ENCODE peak calls at places on chromosomes 2 and 18, in five cellular contexts. One of them, this sample, is unnamed. For H3K4me1, the result is how much of the 10 kb centered on the place peaks cover.

GRCh38 chr18:62128157-62128556 is 58.7 kb downstream of the PIGN start:
- DNase-seq in A673: peak
- DNase-seq in tibial nerve: no peak
- DNase-seq in body of pancreas: no peak
- DNase-seq in breast epithelium: no peak
- DNase-seq in this sample: peak

GRCh38 chr2:165794520-165794882 is 454 bp upstream of the GALNT3 start:
- DNase-seq in A673: peak
- DNase-seq in tibial nerve: no peak
- DNase-seq in body of pancreas: peak
- DNase-seq in breast epithelium: peak
- DNase-seq in this sample: no peak

GRCh38 chr18:68494802-68495560 is 219.9 kb downstream of the TMX3 start:
- DNase-seq in A673: peak
- DNase-seq in tibial nerve: no peak
- DNase-seq in body of pancreas: no peak
- DNase-seq in breast epithelium: no peak
- DNase-seq in this sample: peak

GRCh38 chr2:2682700-2683342 is 351.7 kb upstream of the MYT1L start:
- DNase-seq in A673: no peak
- DNase-seq in tibial nerve: no peak
- DNase-seq in body of pancreas: no peak
- DNase-seq in breast epithelium: no peak
- DNase-seq in this sample: no peak

GRCh38 chr2:95315801-95316411 is 18.8 kb downstream of the KCNIP3 start:
- DNase-seq in A673: no peak
- DNase-seq in tibial nerve: no peak
- DNase-seq in body of pancreas: no peak
- DNase-seq in breast epithelium: no peak
- DNase-seq in this sample: no peak

GRCh38 chr2:187129306-187129705 is 280.3 kb upstream of the ZSWIM2 start:
- DNase-seq in A673: no peak
- DNase-seq in tibial nerve: no peak
- DNase-seq in body of pancreas: no peak
- DNase-seq in breast epithelium: no peak
- DNase-seq in this sample: no peak

GRCh38 chr2:44753552-44754285 is 187.8 kb upstream of the SIX3 start:
- DNase-seq in A673: no peak
- DNase-seq in tibial nerve: no peak
- DNase-seq in body of pancreas: no peak
- DNase-seq in breast epithelium: no peak
- DNase-seq in this sample: peak

GRCh38 chr2:15943914-15944313 is 3.6 kb downstream of the MYCN start:
- DNase-seq in A673: peak
- DNase-seq in tibial nerve: no peak
- DNase-seq in body of pancreas: no peak
- DNase-seq in breast epithelium: no peak
- DNase-seq in this sample: peak

GRCh38 chr2:240512666-240513535 is 44.9 kb downstream of the ANKMY1 start:
- DNase-seq in A673: no peak
- DNase-seq in tibial nerve: no peak
- DNase-seq in body of pancreas: no peak
- DNase-seq in breast epithelium: peak
- DNase-seq in this sample: no peak

GRCh38 chr2:112889976-112890375 is 21.0 kb upstream of the IL37 start:
- DNase-seq in A673: no peak
- DNase-seq in tibial nerve: no peak
- DNase-seq in body of pancreas: no peak
- DNase-seq in breast epithelium: no peak
- DNase-seq in this sample: no peak

GRCh38 chr2:152755029-152755428 is 36.6 kb downstream of the ARL6IP6 start:
- DNase-seq in A673: peak
- DNase-seq in tibial nerve: no peak
- DNase-seq in body of pancreas: peak
- DNase-seq in breast epithelium: no peak
- DNase-seq in this sample: no peak

GRCh38 chr2:55616509-55617159 is 788 bp downstream of the PPP4R3B start:
- DNase-seq in A673: peak
- DNase-seq in tibial nerve: no peak
- DNase-seq in body of pancreas: peak
- DNase-seq in breast epithelium: no peak
- DNase-seq in this sample: peak

GRCh38 chr2:225074366-225074765 is 32.1 kb upstream of the DOCK10 start:
- DNase-seq in A673: no peak
- DNase-seq in tibial nerve: no peak
- DNase-seq in body of pancreas: no peak
- DNase-seq in breast epithelium: no peak
- DNase-seq in this sample: peak

GRCh38 chr18:24502621-24503020 is 42.2 kb downstream of the HRH4 start:
- DNase-seq in A673: no peak
- DNase-seq in tibial nerve: no peak
- DNase-seq in body of pancreas: no peak
- DNase-seq in breast epithelium: no peak
- DNase-seq in this sample: no peak

GRCh38 chr2:216717491-216717901 is 22.1 kb upstream of the IGFBP5 start:
- DNase-seq in A673: peak
- DNase-seq in tibial nerve: no peak
- DNase-seq in body of pancreas: no peak
- DNase-seq in breast epithelium: no peak
- DNase-seq in this sample: no peak

GRCh38 chr18:48799724-48800315 is 150.9 kb downstream of the SMAD7 start:
- DNase-seq in A673: no peak
- DNase-seq in tibial nerve: no peak
- DNase-seq in body of pancreas: peak
- DNase-seq in breast epithelium: peak
- DNase-seq in this sample: no peak

GRCh38 chr18:47204908-47205522 is 28.9 kb upstream of the IER3IP1 start:
- DNase-seq in A673: peak
- DNase-seq in tibial nerve: no peak
- DNase-seq in body of pancreas: peak
- DNase-seq in breast epithelium: no peak
- DNase-seq in this sample: peak

GRCh38 chr2:45918816-45919655 is 267.6 kb downstream of the PRKCE start:
- DNase-seq in A673: no peak
- DNase-seq in tibial nerve: no peak
- DNase-seq in body of pancreas: peak
- DNase-seq in breast epithelium: no peak
- DNase-seq in this sample: peak

GRCh38 chr2:169928463-169928864 is 101.2 kb downstream of the UBR3 start:
- DNase-seq in A673: peak
- DNase-seq in tibial nerve: no peak
- DNase-seq in body of pancreas: no peak
- DNase-seq in breast epithelium: no peak
- DNase-seq in this sample: peak

GRCh38 chr2:134122610-134123009 is 131.3 kb upstream of the MGAT5 start:
- DNase-seq in A673: no peak
- DNase-seq in tibial nerve: no peak
- DNase-seq in body of pancreas: peak
- DNase-seq in breast epithelium: no peak
- DNase-seq in this sample: no peak

GRCh38 chr2:140376686-140377085 is 1596.5 kb upstream of the NXPH2 start:
- DNase-seq in A673: no peak
- DNase-seq in tibial nerve: no peak
- DNase-seq in body of pancreas: no peak
- DNase-seq in breast epithelium: no peak
- DNase-seq in this sample: peak

GRCh38 chr2:214378455-214379103 is 32.3 kb upstream of the VWC2L start:
- DNase-seq in A673: no peak
- DNase-seq in tibial nerve: no peak
- DNase-seq in body of pancreas: peak
- DNase-seq in breast epithelium: peak
- DNase-seq in this sample: no peak

GRCh38 chr2:21367421-21367820 is 243.7 kb downstream of the TDRD15 start:
- DNase-seq in A673: no peak
- DNase-seq in tibial nerve: no peak
- DNase-seq in body of pancreas: no peak
- DNase-seq in breast epithelium: no peak
- DNase-seq in this sample: no peak

GRCh38 chr18:13547347-13547746 is 179.0 kb downstream of the FAM210A start:
- DNase-seq in A673: no peak
- DNase-seq in tibial nerve: no peak
- DNase-seq in body of pancreas: no peak
- DNase-seq in breast epithelium: no peak
- DNase-seq in this sample: no peak

GRCh38 chr2:24176326-24176725 is 1.5 kb downstream of the FAM228A start:
- DNase-seq in A673: no peak
- DNase-seq in tibial nerve: no peak
- DNase-seq in body of pancreas: no peak
- DNase-seq in breast epithelium: no peak
- DNase-seq in this sample: no peak

GRCh38 chr18:8254664-8255063 is 354.6 kb upstream of the RAB12 start:
- DNase-seq in A673: no peak
- DNase-seq in tibial nerve: no peak
- DNase-seq in body of pancreas: no peak
- DNase-seq in breast epithelium: no peak
- DNase-seq in this sample: no peak

GRCh38 chr2:195121341-195121740 is 535.7 kb upstream of the SLC39A10 start:
- DNase-seq in A673: no peak
- DNase-seq in tibial nerve: no peak
- DNase-seq in body of pancreas: no peak
- DNase-seq in breast epithelium: no peak
- DNase-seq in this sample: peak

GRCh38 chr2:195119231-195119630 is 537.8 kb upstream of the SLC39A10 start:
- DNase-seq in A673: no peak
- DNase-seq in tibial nerve: no peak
- DNase-seq in body of pancreas: no peak
- DNase-seq in breast epithelium: no peak
- DNase-seq in this sample: no peak

GRCh38 chr2:195118276-195118675 is 538.8 kb upstream of the SLC39A10 start:
- DNase-seq in A673: no peak
- DNase-seq in tibial nerve: no peak
- DNase-seq in body of pancreas: no peak
- DNase-seq in breast epithelium: no peak
- DNase-seq in this sample: no peak

GRCh38 chr2:195117036-195117435 is 540.0 kb upstream of the SLC39A10 start:
- DNase-seq in A673: no peak
- DNase-seq in tibial nerve: no peak
- DNase-seq in body of pancreas: no peak
- DNase-seq in breast epithelium: no peak
- DNase-seq in this sample: peak

GRCh38 chr2:195115738-195116137 is 541.3 kb upstream of the SLC39A10 start:
- DNase-seq in A673: no peak
- DNase-seq in tibial nerve: no peak
- DNase-seq in body of pancreas: no peak
- DNase-seq in breast epithelium: no peak
- DNase-seq in this sample: no peak
- H3K4me1 ChIP-seq in A673: under half
- H3K4me1 ChIP-seq in tibial nerve: under half
- H3K4me1 ChIP-seq in body of pancreas: under half
- H3K4me1 ChIP-seq in breast epithelium: under half
- H3K4me1 ChIP-seq in this sample: under half

DNA sequence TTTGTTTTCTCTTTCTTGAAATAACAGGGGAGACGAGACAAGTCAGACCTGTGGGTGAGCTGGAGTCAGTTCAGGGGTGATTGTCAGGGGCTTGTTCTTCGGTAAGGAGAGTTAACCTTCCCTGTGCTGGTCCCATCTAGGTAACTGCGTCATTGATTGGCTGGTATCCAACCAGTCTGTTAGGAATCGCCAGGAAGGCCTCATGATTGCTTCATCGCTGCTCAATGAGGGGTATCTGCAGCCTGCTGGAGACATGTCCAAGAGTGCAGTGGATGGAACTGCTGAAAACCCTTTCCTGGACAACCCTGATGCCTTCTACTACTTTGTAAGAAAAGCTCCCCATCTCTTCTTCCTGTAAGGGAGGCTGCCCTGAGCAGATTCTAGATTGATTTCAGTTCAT is 21.3 kb downstream of the PLEK start:
- DNase-seq in A673: no peak
- DNase-seq in tibial nerve: no peak
- DNase-seq in body of pancreas: no peak
- DNase-seq in breast epithelium: no peak
- DNase-seq in this sample: no peak
- H3K4me1 ChIP-seq in A673: under half
- H3K4me1 ChIP-seq in tibial nerve: under half
- H3K4me1 ChIP-seq in body of pancreas: under half
- H3K4me1 ChIP-seq in breast epithelium: under half
- H3K4me1 ChIP-seq in this sample: under half

DNA sequence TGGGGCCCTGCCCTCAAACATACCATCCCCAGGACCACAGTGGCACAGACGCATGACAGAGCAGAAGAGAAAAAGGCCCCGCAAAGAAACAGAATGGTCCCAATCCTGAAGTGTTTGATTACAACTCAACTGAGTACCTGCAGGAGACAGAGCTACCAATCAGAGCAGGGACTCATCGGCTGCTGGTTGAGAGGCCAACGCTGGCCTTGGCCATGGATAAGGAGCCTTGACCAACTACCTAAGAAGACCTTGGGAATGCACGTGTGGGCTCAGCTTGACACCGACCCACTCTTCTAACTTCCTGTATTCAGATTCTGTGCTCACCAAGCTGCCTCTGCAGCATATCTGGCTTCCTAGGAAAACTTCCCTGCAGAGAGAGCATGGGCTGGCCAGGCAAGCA is 135.6 kb downstream of the BCL2 start:
- DNase-seq in A673: no peak
- DNase-seq in tibial nerve: no peak
- DNase-seq in body of pancreas: no peak
- DNase-seq in breast epithelium: no peak
- DNase-seq in this sample: no peak
- H3K4me1 ChIP-seq in A673: under half
- H3K4me1 ChIP-seq in tibial nerve: under half
- H3K4me1 ChIP-seq in body of pancreas: under half
- H3K4me1 ChIP-seq in breast epithelium: under half
- H3K4me1 ChIP-seq in this sample: under half

GRCh38 chr2:26070684-26071189 is 36.9 kb downstream of the RAB10 start:
- DNase-seq in A673: no peak
- DNase-seq in tibial nerve: no peak
- DNase-seq in body of pancreas: no peak
- DNase-seq in breast epithelium: no peak
- DNase-seq in this sample: no peak

GRCh38 chr2:26064846-26065245 is 31.0 kb downstream of the RAB10 start:
- DNase-seq in A673: no peak
- DNase-seq in tibial nerve: no peak
- DNase-seq in body of pancreas: no peak
- DNase-seq in breast epithelium: no peak
- DNase-seq in this sample: no peak

GRCh38 chr2:26067186-26067974 is 33.5 kb downstream of the RAB10 start:
- DNase-seq in A673: no peak
- DNase-seq in tibial nerve: no peak
- DNase-seq in body of pancreas: no peak
- DNase-seq in breast epithelium: no peak
- DNase-seq in this sample: no peak

GRCh38 chr2:26067980-26068507 is 34.2 kb downstream of the RAB10 start:
- DNase-seq in A673: no peak
- DNase-seq in tibial nerve: no peak
- DNase-seq in body of pancreas: no peak
- DNase-seq in breast epithelium: no peak
- DNase-seq in this sample: no peak

GRCh38 chr2:26068602-26069298 is 34.9 kb downstream of the RAB10 start:
- DNase-seq in A673: peak
- DNase-seq in tibial nerve: no peak
- DNase-seq in body of pancreas: no peak
- DNase-seq in breast epithelium: no peak
- DNase-seq in this sample: peak
- H3K4me1 ChIP-seq in A673: under half
- H3K4me1 ChIP-seq in tibial nerve: under half
- H3K4me1 ChIP-seq in body of pancreas: under half
- H3K4me1 ChIP-seq in breast epithelium: under half
- H3K4me1 ChIP-seq in this sample: under half

This sample was measured in SJCRH30.